ENCODE peak calls at places on chromosome 13, in seven cellular contexts. A is IMR-90, J is stomach, B is testis, L is neural progenitor cell, Y is tibial artery, G is fibroblast of lung. M is an unnamed sample.

GRCh38 chr13:59946924-59947323 is 216.8 kb downstream of the DIAPH3 start:
- DNase-seq in A (peak; percentile 3), J (no peak), B (no peak), L (no peak), Y (no peak), G (peak; percentile 82), M (peak; percentile 1)

GRCh38 chr13:46633416-46633815 is 80.4 kb downstream of the LRCH1 start:
- DNase-seq in A (peak; percentile 88), J (no peak), B (no peak), L (no peak), Y (no peak), G (peak; percentile 91), M (peak; percentile 52)

GRCh38 chr13:79508224-79508961 is 27.4 kb downstream of the NDFIP2 start:
- DNase-seq in A (no peak), J (no peak), B (no peak), L (no peak), Y (no peak), G (no peak), M (peak; percentile 60)

GRCh38 chr13:99630269-99630898 is 129.1 kb downstream of the TM9SF2 start:
- DNase-seq in A (no peak), J (no peak), B (no peak), L (no peak), Y (peak; percentile 85), G (no peak), M (no peak)

GRCh38 chr13:37089495-37089894 is 16.0 kb downstream of the CSNK1A1L start:
- DNase-seq in A (no peak), J (no peak), B (no peak), L (no peak), Y (no peak), G (no peak), M (no peak)

GRCh38 chr13:24842533-24843278 is 78.7 kb downstream of the RNF17 start:
- DNase-seq in A (no peak), J (no peak), B (no peak), L (no peak), Y (no peak), G (peak; percentile 5), M (no peak)

GRCh38 chr13:41643502-41643901 is 186.2 kb downstream of the RGCC start:
- DNase-seq in A (no peak), J (no peak), B (no peak), L (no peak), Y (no peak), G (no peak), M (no peak)

GRCh38 chr13:90445179-90445578 is 902.3 kb upstream of the MIR17HG start:
- DNase-seq in A (peak; percentile 90), J (no peak), B (no peak), L (peak; percentile 25), Y (no peak), G (peak; percentile 98), M (peak; percentile 91)

GRCh38 chr13:20633802-20634201 is 66.8 kb downstream of the IFT88 start:
- DNase-seq in A (no peak), J (no peak), B (no peak), L (no peak), Y (no peak), G (no peak), M (peak; percentile 77)

GRCh38 chr13:21176982-21177284 is 475 bp downstream of the MRPL57 start:
- DNase-seq in A (no peak), J (no peak), B (no peak), L (no peak), Y (no peak), G (no peak), M (no peak)

GRCh38 chr13:46173656-46174055 is 8.3 kb downstream of the LCP1 start:
- DNase-seq in A (no peak), J (no peak), B (no peak), L (no peak), Y (no peak), G (no peak), M (no peak)

GRCh38 chr13:77918391-77919261 is at the start of gene EDNRB:
- DNase-seq in A (peak; percentile 17), J (peak; percentile 27), B (peak; percentile 39), L (peak; percentile 58), Y (no peak), G (peak; percentile 38), M (peak; percentile 48)

GRCh38 chr13:34352958-34353357 is 535.0 kb downstream of the RFC3 start:
- DNase-seq in A (peak; percentile 18), J (no peak), B (no peak), L (no peak), Y (no peak), G (peak; percentile 29), M (no peak)

GRCh38 chr13:37870489-37870845 is 895 bp upstream of the TRPC4 start:
- DNase-seq in A (no peak), J (no peak), B (no peak), L (no peak), Y (no peak), G (no peak), M (no peak)

GRCh38 chr13:45306966-45307365 is 34.0 kb downstream of the TPT1 start:
- DNase-seq in A (no peak), J (no peak), B (no peak), L (no peak), Y (no peak), G (no peak), M (no peak)

GRCh38 chr13:28636677-28637317 is 22.1 kb upstream of the POMP start:
- DNase-seq in A (peak; percentile 89), J (peak; percentile 52), B (peak; percentile 67), L (peak; percentile 77), Y (no peak), G (peak; percentile 69), M (peak; percentile 68)

GRCh38 chr13:26784704-26785639 is 24.4 kb upstream of the GPR12 start:
- DNase-seq in A (no peak), J (no peak), B (no peak), L (peak; percentile 50), Y (no peak), G (no peak), M (no peak)

GRCh38 chr13:35988648-35989081 is 142.5 kb downstream of the DCLK1 start:
- DNase-seq in A (no peak), J (no peak), B (no peak), L (no peak), Y (no peak), G (peak; percentile 91), M (peak; percentile 19)

GRCh38 chr13:46655727-46656180 is 102.8 kb downstream of the LRCH1 start:
- DNase-seq in A (no peak), J (peak; percentile 59), B (peak; percentile 26), L (peak; percentile 28), Y (no peak), G (peak; percentile 42), M (peak; percentile 23)

GRCh38 chr13:42014119-42014518 is 34.3 kb upstream of the DGKH start:
- DNase-seq in A (no peak), J (no peak), B (no peak), L (no peak), Y (no peak), G (no peak), M (no peak)

GRCh38 chr13:40617801-40618356 is 48.6 kb downstream of the FOXO1 start:
- DNase-seq in A (no peak), J (no peak), B (no peak), L (no peak), Y (no peak), G (no peak), M (peak; percentile 56)
- H3K4me1 ChIP-seq in A (no peaks in the 10 kb centered on the region), J (peaks cover 70% of the 10 kb centered on the region), B (peaks cover 20% of the 10 kb centered on the region), L (peaks cover 9% of the 10 kb centered on the region), Y (no peaks in the 10 kb centered on the region), G (no peaks in the 10 kb centered on the region), M (peaks cover 3% of the 10 kb centered on the region)

DNA sequence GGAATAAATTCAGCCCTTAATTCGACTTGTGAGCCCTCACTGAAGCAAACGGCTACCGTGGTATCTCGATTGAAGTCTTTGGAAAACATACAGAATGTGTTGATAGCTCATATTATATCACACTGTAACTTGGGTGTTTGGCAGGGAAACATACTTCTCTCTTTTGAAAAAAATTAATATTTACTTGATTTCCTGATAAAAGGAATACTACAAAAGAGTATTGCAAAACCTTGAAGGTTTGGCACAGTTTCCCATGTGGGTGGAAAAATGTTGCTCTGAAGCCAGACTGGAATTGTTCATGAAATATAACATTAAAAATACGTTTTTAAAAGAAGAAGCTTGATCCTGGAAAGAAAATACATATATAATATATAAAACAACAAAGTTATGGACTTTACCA is 141.6 kb downstream of the KLF5 start:
- DNase-seq in A (peak; percentile 49), J (peak; percentile 43), B (no peak), L (no peak), Y (no peak), G (peak; percentile 66), M (no peak)
- H3K27ac ChIP-seq in A (no peak overlapping the region), J (peak overlapping the region; percentile 8), B (no peak overlapping the region), L (no peak overlapping the region), Y (no peak overlapping the region), G (no peak overlapping the region), M (peak overlapping the region; percentile 83)

GRCh38 chr13:110381029-110381360 is 73.9 kb downstream of the COL4A2 start:
- DNase-seq in A (no peak), J (no peak), B (no peak), L (no peak), Y (no peak), G (no peak), M (no peak)

GRCh38 chr13:110382229-110382628 is 75.1 kb downstream of the COL4A2 start:
- DNase-seq in A (peak; percentile 92), J (no peak), B (no peak), L (no peak), Y (no peak), G (peak; percentile 91), M (peak; percentile 67)

GRCh38 chr13:110379358-110379757 is 72.3 kb downstream of the COL4A2 start:
- DNase-seq in A (no peak), J (no peak), B (no peak), L (no peak), Y (no peak), G (no peak), M (no peak)

GRCh38 chr13:110380359-110381028 is 73.4 kb downstream of the COL4A2 start:
- DNase-seq in A (peak; percentile 98), J (no peak), B (no peak), L (no peak), Y (no peak), G (peak; percentile 95), M (no peak)

GRCh38 chr13:110379905-110380341 is 72.8 kb downstream of the COL4A2 start:
- DNase-seq in A (peak; percentile 89), J (no peak), B (no peak), L (peak; percentile 5), Y (no peak), G (peak; percentile 86), M (no peak)
- H3K4me1 ChIP-seq in A (peaks cover 32% of the 10 kb centered on the region), J (peaks cover 47% of the 10 kb centered on the region), B (peaks cover 4% of the 10 kb centered on the region), L (peaks cover 3% of the 10 kb centered on the region), Y (no peaks in the 10 kb centered on the region), G (peaks cover 23% of the 10 kb centered on the region), M (peaks cover 13% of the 10 kb centered on the region)

DNA sequence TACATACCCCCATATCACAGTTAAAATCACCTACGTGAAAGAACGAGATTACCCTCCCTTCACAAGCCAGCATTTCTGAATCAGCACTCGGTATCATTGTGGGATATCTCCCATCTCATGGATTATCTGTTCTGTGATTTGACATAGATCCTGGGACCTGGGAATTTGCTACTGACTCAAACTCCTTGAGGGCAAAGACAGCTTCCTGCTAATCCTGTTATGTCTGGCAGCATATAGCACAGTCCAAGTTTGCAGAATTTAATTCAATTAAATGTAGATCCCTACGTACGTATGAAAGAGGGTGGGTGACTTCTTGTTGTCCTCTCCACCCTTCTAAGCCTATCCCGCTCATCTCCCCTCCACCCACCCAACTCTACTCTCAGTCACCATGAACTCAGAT is 476.5 kb downstream of the KLF5 start:
- DNase-seq in A (no peak), J (no peak), B (no peak), L (no peak), Y (no peak), G (no peak), M (peak; percentile 85)
- H3K27ac ChIP-seq in A (no peak overlapping the region), J (no peak overlapping the region), B (no peak overlapping the region), L (no peak overlapping the region), Y (no peak overlapping the region), G (no peak overlapping the region), M (peak overlapping the region; percentile 78)

GRCh38 chr13:32334676-32335075 is 19.4 kb downstream of the BRCA2 start:
- DNase-seq in A (peak; percentile 2), J (no peak), B (no peak), L (no peak), Y (no peak), G (no peak), M (no peak)

GRCh38 chr13:32330438-32330837 is 15.1 kb downstream of the BRCA2 start:
- DNase-seq in A (peak; percentile 71), J (no peak), B (no peak), L (no peak), Y (no peak), G (peak; percentile 51), M (peak; percentile 66)
- H3K4me1 ChIP-seq in A (peaks cover 2% of the 10 kb centered on the region), J (no peaks in the 10 kb centered on the region), B (no peaks in the 10 kb centered on the region), L (no peaks in the 10 kb centered on the region), Y (no peaks in the 10 kb centered on the region), G (no peaks in the 10 kb centered on the region), M (no peaks in the 10 kb centered on the region)